ENCODE peak calls at places on chromosomes 5 and 9, in five cellular contexts. One of them, this sample, is unnamed.

GRCh38 chr5:17378346-17378984 is 119.6 kb upstream of the TAF11L2 start:
- DNase-seq in NCI-H446 treated with DMSO at 0.1 percent for 48 hours: no peak
- DNase-seq in heart left ventricle: no peak
- DNase-seq in head of caudate nucleus: no peak
- DNase-seq in NB4: no peak
- DNase-seq in this sample: no peak

GRCh38 chr9:134947265-134947955 is 29.7 kb upstream of the FCN1 start:
- DNase-seq in NB4: no peak
- DNase-seq in head of caudate nucleus: no peak
- DNase-seq in heart left ventricle: no peak
- DNase-seq in NCI-H446 treated with DMSO at 0.1 percent for 48 hours: no peak
- DNase-seq in this sample: peak

GRCh38 chr9:133950916-133951231 is 41.2 kb downstream of the VAV2 start:
- DNase-seq in head of caudate nucleus: no peak
- DNase-seq in heart left ventricle: no peak
- DNase-seq in NB4: no peak
- DNase-seq in NCI-H446 treated with DMSO at 0.1 percent for 48 hours: no peak
- DNase-seq in this sample: no peak

GRCh38 chr9:112296929-112297328 is 36.5 kb downstream of the PTBP3 start:
- DNase-seq in head of caudate nucleus: no peak
- DNase-seq in heart left ventricle: no peak
- DNase-seq in NCI-H446 treated with DMSO at 0.1 percent for 48 hours: no peak
- DNase-seq in NB4: no peak
- DNase-seq in this sample: no peak

GRCh38 chr9:104028827-104029226 is 65.3 kb upstream of the SMC2 start:
- DNase-seq in NB4: no peak
- DNase-seq in heart left ventricle: no peak
- DNase-seq in head of caudate nucleus: no peak
- DNase-seq in NCI-H446 treated with DMSO at 0.1 percent for 48 hours: no peak
- DNase-seq in this sample: no peak

GRCh38 chr5:72402959-72403628 is 82.9 kb downstream of the PTCD2 start:
- DNase-seq in heart left ventricle: no peak
- DNase-seq in NB4: peak
- DNase-seq in head of caudate nucleus: no peak
- DNase-seq in NCI-H446 treated with DMSO at 0.1 percent for 48 hours: no peak
- DNase-seq in this sample: no peak

GRCh38 chr9:136520053-136520540 is 25.8 kb downstream of the NOTCH1 start:
- DNase-seq in heart left ventricle: no peak
- DNase-seq in NB4: no peak
- DNase-seq in NCI-H446 treated with DMSO at 0.1 percent for 48 hours: no peak
- DNase-seq in head of caudate nucleus: no peak
- DNase-seq in this sample: no peak

GRCh38 chr9:10232352-10232930 is 380.4 kb downstream of the PTPRD start:
- DNase-seq in head of caudate nucleus: no peak
- DNase-seq in heart left ventricle: no peak
- DNase-seq in NCI-H446 treated with DMSO at 0.1 percent for 48 hours: peak
- DNase-seq in NB4: peak
- DNase-seq in this sample: no peak

GRCh38 chr5:62340392-62340791 is 34.4 kb downstream of the KIF2A start:
- DNase-seq in NCI-H446 treated with DMSO at 0.1 percent for 48 hours: no peak
- DNase-seq in heart left ventricle: no peak
- DNase-seq in NB4: peak
- DNase-seq in head of caudate nucleus: no peak
- DNase-seq in this sample: no peak

GRCh38 chr5:159883522-159883950 is 32.7 kb upstream of the ADRA1B start:
- DNase-seq in heart left ventricle: no peak
- DNase-seq in head of caudate nucleus: no peak
- DNase-seq in NCI-H446 treated with DMSO at 0.1 percent for 48 hours: no peak
- DNase-seq in NB4: no peak
- DNase-seq in this sample: no peak

GRCh38 chr9:98074119-98074990 is 17.8 kb downstream of the NANS start:
- DNase-seq in NB4: peak
- DNase-seq in NCI-H446 treated with DMSO at 0.1 percent for 48 hours: no peak
- DNase-seq in head of caudate nucleus: peak
- DNase-seq in heart left ventricle: peak
- DNase-seq in this sample: peak

GRCh38 chr5:173458819-173459218 is 130.6 kb upstream of the STC2 start:
- DNase-seq in head of caudate nucleus: no peak
- DNase-seq in heart left ventricle: no peak
- DNase-seq in NB4: peak
- DNase-seq in NCI-H446 treated with DMSO at 0.1 percent for 48 hours: no peak
- DNase-seq in this sample: no peak

GRCh38 chr5:103232393-103232999 is 26.1 kb upstream of the MACIR start:
- DNase-seq in head of caudate nucleus: no peak
- DNase-seq in heart left ventricle: no peak
- DNase-seq in NCI-H446 treated with DMSO at 0.1 percent for 48 hours: peak
- DNase-seq in NB4: peak
- DNase-seq in this sample: no peak

GRCh38 chr5:91074615-91075014 is 308.5 kb downstream of the ARRDC3 start:
- DNase-seq in heart left ventricle: no peak
- DNase-seq in head of caudate nucleus: no peak
- DNase-seq in NCI-H446 treated with DMSO at 0.1 percent for 48 hours: no peak
- DNase-seq in NB4: no peak
- DNase-seq in this sample: no peak

GRCh38 chr9:80664327-80665210 is 1024.8 kb downstream of the TLE1 start:
- DNase-seq in heart left ventricle: no peak
- DNase-seq in NCI-H446 treated with DMSO at 0.1 percent for 48 hours: no peak
- DNase-seq in NB4: peak
- DNase-seq in head of caudate nucleus: no peak
- DNase-seq in this sample: no peak

GRCh38 chr9:16668906-16669305 is 201.6 kb downstream of the BNC2 start:
- DNase-seq in heart left ventricle: no peak
- DNase-seq in NB4: no peak
- DNase-seq in head of caudate nucleus: no peak
- DNase-seq in NCI-H446 treated with DMSO at 0.1 percent for 48 hours: no peak
- DNase-seq in this sample: no peak

GRCh38 chr9:99828417-99829176 is 6.9 kb downstream of the NR4A3 start:
- DNase-seq in head of caudate nucleus: no peak
- DNase-seq in NCI-H446 treated with DMSO at 0.1 percent for 48 hours: no peak
- DNase-seq in NB4: no peak
- DNase-seq in heart left ventricle: no peak
- DNase-seq in this sample: peak

GRCh38 chr9:5843450-5844249 is 10.7 kb upstream of the ERMP1 start:
- DNase-seq in head of caudate nucleus: no peak
- DNase-seq in NCI-H446 treated with DMSO at 0.1 percent for 48 hours: no peak
- DNase-seq in NB4: no peak
- DNase-seq in heart left ventricle: no peak
- DNase-seq in this sample: no peak

This sample was measured in psoas muscle.